ENCODE peak calls at places on chromosomes 11 and 22, in eight cellular contexts. V is prostate gland, U is progenitor cell of endocrine pancreas, R is NCI-H345, Q is PC-9, M is WTC11, H is NCI-H1105 treated with DMSO at 0.1 percent for 48 hours, D is right cardiac atrium. C is an unnamed sample.

GRCh38 chr11:9060700-9061111 is 30.7 kb downstream of the SCUBE2 start:
- DNase-seq in V (no peak), U (no peak), R (no peak), Q (no peak), M (peak), H (no peak), D (no peak), C (peak)

GRCh38 chr11:110909331-110909730 is 197.1 kb upstream of the ARHGAP20 start:
- DNase-seq in V (no peak), U (no peak), R (no peak), Q (no peak), M (no peak), H (no peak), D (no peak), C (no peak)

GRCh38 chr11:112795142-112795815 is 165.9 kb upstream of the NCAM1 start:
- DNase-seq in V (no peak), U (no peak), R (no peak), Q (peak), M (peak), H (no peak), D (peak), C (peak)

GRCh38 chr11:284081-285020 is 4.6 kb upstream of the PGGHG start:
- DNase-seq in V (no peak), U (no peak), R (no peak), Q (no peak), M (no peak), H (no peak), D (peak), C (no peak)

GRCh38 chr11:64324692-64325469 is 7.0 kb downstream of the PRDX5 start:
- DNase-seq in V (peak), U (no peak), R (no peak), Q (peak), M (no peak), H (no peak), D (peak), C (no peak)

GRCh38 chr11:64010783-64011182 is 24.5 kb downstream of the OTUB1 start:
- DNase-seq in V (no peak), U (no peak), R (no peak), Q (no peak), M (no peak), H (no peak), D (no peak), C (no peak)

GRCh38 chr11:69442012-69442806 is 39.3 kb upstream of the LINC01488 start:
- DNase-seq in V (no peak), U (no peak), R (no peak), Q (peak), M (no peak), H (no peak), D (no peak), C (peak)

GRCh38 chr11:132158696-132159095 is 788.3 kb downstream of the NTM start:
- DNase-seq in V (no peak), U (no peak), R (no peak), Q (no peak), M (no peak), H (no peak), D (no peak), C (peak)

GRCh38 chr22:42163515-42163914 is 32.9 kb upstream of the CYP2D6 start:
- DNase-seq in V (no peak), U (no peak), R (no peak), Q (no peak), M (no peak), H (no peak), D (no peak), C (no peak)

GRCh38 chr22:48485144-48486135 is 1342.2 kb downstream of the BRD1 start:
- DNase-seq in V (no peak), U (no peak), R (peak), Q (no peak), M (no peak), H (no peak), D (no peak), C (no peak)

GRCh38 chr11:66438009-66438503 is 592 bp downstream of the MRPL11 start:
- DNase-seq in V (no peak), U (no peak), R (no peak), Q (no peak), M (no peak), H (no peak), D (no peak), C (peak)

GRCh38 chr22:17199131-17199731 is 20.0 kb downstream of the ADA2 start:
- DNase-seq in V (no peak), U (peak), R (no peak), Q (no peak), M (peak), H (no peak), D (peak), C (peak)

GRCh38 chr11:2588809-2589537 is 110.8 kb downstream of the KCNQ1OT1 start:
- DNase-seq in V (no peak), U (peak), R (no peak), Q (no peak), M (no peak), H (no peak), D (peak), C (no peak)

GRCh38 chr22:25081409-25081824 is 118.2 kb upstream of the CRYBB3 start:
- DNase-seq in V (peak), U (peak), R (no peak), Q (peak), M (peak), H (peak), D (no peak), C (peak)

GRCh38 chr11:113603277-113604059 is 102.6 kb downstream of the TMPRSS5 start:
- DNase-seq in V (no peak), U (no peak), R (no peak), Q (no peak), M (no peak), H (no peak), D (peak), C (peak)

GRCh38 chr11:61797263-61797944 is 4.7 kb downstream of the FEN1 start:
- DNase-seq in V (peak), U (no peak), R (peak), Q (peak), M (peak), H (peak), D (peak), C (peak)

GRCh38 chr11:35138949-35139881 is at the start of gene CD44:
- DNase-seq in V (peak), U (peak), R (peak), Q (peak), M (peak), H (peak), D (peak), C (peak)